ENCODE peak calls at places on chromosomes 5 and 9, in ten cellular contexts. Y is stomach, Z is HCT116, C is right lobe of liver, R is ovary, I is adrenal gland, P is esophagus squamous epithelium, N is tibial nerve, M is body of pancreas, H is spleen. S is an unnamed sample.

GRCh38 chr5:150121448-150122157 is 34.0 kb downstream of the PDGFRB start:
- DNase-seq in M (no peak), Z (no peak), R (no peak), I (no peak), H (peak; percentile 64), P (no peak), Y (no peak), N (peak; percentile 12), C (peak; percentile 42), S (no peak)

GRCh38 chr5:91345466-91345865 is 37.7 kb downstream of the ARRDC3 start:
- DNase-seq in M (no peak), N (no peak), H (no peak), Y (no peak), P (no peak), Z (no peak), C (no peak), R (no peak), I (no peak), S (no peak)

GRCh38 chr5:78526049-78526525 is 122.5 kb downstream of the LHFPL2 start:
- DNase-seq in N (no peak), R (no peak), Z (no peak), H (no peak), C (no peak), Y (no peak), I (no peak), P (no peak), M (no peak), S (no peak)

GRCh38 chr9:86575825-86576488 is 221.7 kb upstream of the TUT7 start:
- DNase-seq in H (no peak), N (no peak), I (no peak), P (no peak), Z (no peak), R (no peak), M (no peak), Y (no peak), C (no peak), S (no peak)

GRCh38 chr9:1979815-1980367 is 35.3 kb upstream of the SMARCA2 start:
- DNase-seq in P (no peak), R (peak; percentile 13), Z (no peak), C (peak; percentile 75), M (peak; percentile 55), I (no peak), N (peak; percentile 14), Y (no peak), H (no peak), S (no peak)

GRCh38 chr5:24045034-24045433 is 537.6 kb downstream of the PRDM9 start:
- DNase-seq in C (no peak), N (no peak), Z (no peak), I (no peak), Y (no peak), M (no peak), R (no peak), P (no peak), H (no peak), S (no peak)

GRCh38 chr5:129125819-129126218 is 31.3 kb downstream of the ISOC1 start:
- DNase-seq in N (no peak), H (no peak), P (no peak), M (no peak), C (no peak), I (no peak), Z (no peak), Y (no peak), R (no peak), S (no peak)

GRCh38 chr9:107983762-107984161 is 494.2 kb upstream of the KLF4 start:
- DNase-seq in N (no peak), I (no peak), P (no peak), H (no peak), Z (no peak), R (no peak), Y (no peak), C (no peak), M (no peak), S (no peak)

GRCh38 chr5:163894645-163895044 is 389.2 kb downstream of the MAT2B start:
- DNase-seq in Y (no peak), N (no peak), P (no peak), R (no peak), H (no peak), I (no peak), M (no peak), C (no peak), Z (no peak), S (no peak)

GRCh38 chr9:18492612-18493011 is 18.7 kb downstream of the ADAMTSL1 start:
- DNase-seq in Z (no peak), I (no peak), R (no peak), M (no peak), N (no peak), P (no peak), Y (no peak), C (no peak), H (no peak), S (no peak)

GRCh38 chr5:82205005-82205404 is 73.1 kb downstream of the RPS23 start:
- DNase-seq in Z (no peak), H (no peak), P (no peak), N (no peak), C (no peak), R (no peak), Y (no peak), I (no peak), M (no peak), S (no peak)

GRCh38 chr5:171586436-171586835 is 167.0 kb downstream of the FGF18 start:
- DNase-seq in H (no peak), I (no peak), Z (no peak), P (no peak), N (no peak), C (no peak), Y (no peak), M (no peak), R (no peak), S (no peak)

GRCh38 chr5:13660072-13660471 is 284.4 kb downstream of the DNAH5 start:
- DNase-seq in R (no peak), Y (no peak), N (no peak), M (no peak), C (no peak), I (no peak), P (no peak), H (no peak), Z (no peak), S (no peak)

GRCh38 chr5:119274767-119275130 is 81.1 kb upstream of the TNFAIP8 start:
- DNase-seq in Z (peak; percentile 18), H (no peak), C (no peak), Y (no peak), M (no peak), I (no peak), P (no peak), R (no peak), N (no peak), S (no peak)

DNA sequence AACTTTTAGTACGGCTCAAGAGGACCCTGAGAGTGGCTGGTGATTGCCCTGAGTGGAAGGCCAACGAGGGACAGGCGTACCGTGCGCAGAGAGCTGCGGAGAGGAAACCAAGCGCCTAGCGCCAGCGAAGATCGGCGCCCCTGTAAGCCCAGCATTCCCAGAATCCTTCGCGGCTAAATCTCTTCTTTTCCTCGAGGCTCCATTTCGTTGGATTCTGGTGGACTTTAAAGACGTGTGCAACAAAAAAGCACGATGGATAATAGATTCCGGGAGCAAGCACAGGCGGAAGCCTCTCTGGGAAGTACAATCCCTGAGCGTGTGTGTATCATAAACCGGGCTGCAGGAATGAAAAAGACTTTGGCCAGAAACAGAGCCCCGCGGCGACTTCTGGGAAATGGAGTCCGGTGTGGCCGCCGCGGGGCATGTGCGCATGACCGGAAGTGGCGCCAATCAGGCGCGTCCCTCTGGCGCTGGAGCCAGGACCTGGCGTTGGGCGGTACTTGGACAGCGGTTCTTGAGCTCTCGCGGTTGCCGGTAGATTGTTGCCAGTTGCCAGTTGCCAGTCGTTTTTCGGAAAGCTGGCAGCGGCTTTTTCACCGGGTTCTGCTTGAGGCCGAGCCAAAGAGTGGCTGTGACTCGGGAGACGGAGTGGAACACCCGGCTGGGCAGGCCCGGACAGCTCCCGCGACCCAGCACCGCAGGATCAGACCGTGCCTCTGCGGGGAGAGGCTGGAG is at the start of gene ZNF79:
- DNase-seq in H (peak; percentile 97), Z (peak; percentile 88), I (peak; percentile 94), M (peak; percentile 95), N (peak; percentile 86), Y (peak; percentile 95), C (peak; percentile 95), P (peak; percentile 61), R (peak; percentile 92), S (peak; percentile 95)
- TF ChIP-seq POLR2A in H (no peak), Z (peak; percentile 50), I (peak; percentile 78), M (no peak), N (peak; percentile 8), Y (no peak), C (peak; percentile 64), P (no peak), R (peak; percentile 56), S (peak; percentile 75)

GRCh38 chr5:177362871-177363507 is 5.3 kb downstream of the RGS14 start:
- DNase-seq in I (peak; percentile 61), Z (no peak), P (no peak), N (no peak), R (peak; percentile 64), C (peak; percentile 86), M (peak; percentile 79), H (peak; percentile 89), Y (peak; percentile 78), S (peak; percentile 81)
- TF ChIP-seq CTCF in I (no peak), Z (no peak), P (no peak), N (no peak), R (no peak), C (no peak), M (no peak), H (no peak), Y (no peak), S (no peak)

DNA sequence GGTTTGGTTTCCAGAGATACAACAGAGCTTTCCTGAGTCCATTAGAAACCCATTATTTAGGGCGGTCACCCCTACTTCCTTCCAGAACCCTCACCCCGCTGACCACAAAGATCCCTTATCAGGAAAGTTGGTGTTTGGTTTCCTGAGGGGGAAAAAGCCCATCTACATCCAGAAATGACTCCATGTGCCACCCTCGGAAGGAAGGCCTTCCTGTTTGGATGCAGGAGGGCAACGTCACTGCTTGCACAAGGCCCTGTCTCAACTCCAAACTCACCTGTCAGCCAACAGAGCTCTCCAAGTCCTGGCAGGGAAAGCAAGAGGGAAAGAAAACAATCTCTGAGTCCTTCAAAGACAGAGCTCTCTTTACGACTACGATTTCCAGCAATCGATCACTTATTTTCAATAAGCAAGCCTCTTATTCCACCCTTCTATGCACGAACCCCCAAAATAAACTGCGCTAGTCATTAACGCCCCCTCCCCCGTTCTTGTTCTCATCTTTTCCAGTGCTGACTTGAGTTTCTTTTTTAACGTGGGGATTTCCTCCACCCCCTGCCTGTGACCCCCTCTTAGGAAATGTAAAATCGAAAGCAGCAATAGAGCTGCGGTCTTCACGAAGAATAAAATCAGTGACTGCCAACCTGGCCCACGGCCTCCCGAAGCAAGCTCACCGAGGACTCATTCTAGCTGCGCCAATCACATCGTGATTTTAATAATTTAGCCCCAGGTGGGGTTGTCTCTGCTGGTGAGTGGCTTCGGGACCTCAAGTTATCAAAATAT is 35.7 kb upstream of the NTNG2 start:
- DNase-seq in P (no peak), N (no peak), Y (no peak), R (no peak), H (no peak), C (no peak), Z (no peak), I (no peak), M (no peak), S (no peak)
- H3K27me3 ChIP-seq in P (no peaks in the 10 kb centered on the region), N (no peaks in the 10 kb centered on the region), Y (peaks cover 90% of the 10 kb centered on the region), R (no peaks in the 10 kb centered on the region), H (no peaks in the 10 kb centered on the region), C (no peaks in the 10 kb centered on the region), Z (peaks cover 50% of the 10 kb centered on the region), I (peaks cover 32% of the 10 kb centered on the region), M (no peaks in the 10 kb centered on the region), S (peaks cover 89% of the 10 kb centered on the region)

DNA sequence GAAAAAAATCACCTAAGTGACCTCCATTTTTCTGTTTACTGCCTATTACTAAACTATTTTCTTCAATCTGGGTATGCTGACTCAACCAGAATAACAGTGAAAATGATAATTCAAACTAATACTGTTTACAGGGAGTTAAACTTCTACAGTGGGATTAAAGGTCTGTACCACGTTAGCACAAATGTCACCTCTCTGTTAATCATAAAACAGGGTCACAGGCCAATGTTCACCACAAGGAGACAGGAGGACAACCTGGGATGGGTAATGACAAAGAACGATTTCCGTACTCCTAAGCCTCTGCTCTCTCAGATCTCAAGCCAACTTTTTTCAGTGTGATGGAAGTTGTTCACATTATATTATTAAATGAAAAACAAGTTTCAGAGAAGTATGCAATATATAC is 2.3 kb downstream of the ALDOB start:
- DNase-seq in Z (no peak), P (no peak), H (no peak), N (no peak), R (no peak), I (no peak), M (no peak), C (no peak), Y (no peak), S (no peak)
- TF ChIP-seq POLR2A in Z (no peak), P (no peak), H (no peak), N (no peak), R (no peak), I (no peak), M (no peak), C (peak; percentile 72), Y (no peak), S (no peak)

S was measured in transverse colon.